ENCODE peak calls at places on chromosomes 12 and 14, in four cellular contexts. B is IMR-90, A is H9, P is H1. V is an unnamed sample.

GRCh38 chr12:68483592-68484373 is 126.9 kb upstream of the RAP1B start:
- DNase-seq in B (peak), A (no peak), P (no peak), V (no peak)

GRCh38 chr12:51048601-51049369 is 658 bp downstream of the LETMD1 start:
- DNase-seq in B (no peak), A (no peak), P (no peak), V (peak)

GRCh38 chr14:90091393-90091792 is 29.6 kb downstream of the KCNK13 start:
- DNase-seq in B (peak), A (no peak), P (no peak), V (no peak)

GRCh38 chr14:105315211-105315721 is 718 bp downstream of the PACS2 start:
- DNase-seq in B (no peak), A (peak), P (no peak), V (peak)

GRCh38 chr12:77847665-77848431 is 17.2 kb downstream of the NAV3 start:
- DNase-seq in B (peak), A (no peak), P (no peak), V (no peak)

GRCh38 chr12:50043854-50044253 is 13.5 kb upstream of the ASIC1 start:
- DNase-seq in B (no peak), A (no peak), P (no peak), V (no peak)

GRCh38 chr12:104414581-104415305 is 42.0 kb upstream of the CHST11 start:
- DNase-seq in B (no peak), A (peak), P (peak), V (peak)

GRCh38 chr14:80211143-80212024 is at the start of gene DIO2:
- DNase-seq in B (peak), A (peak), P (no peak), V (peak)

GRCh38 chr12:114405449-114406271 is at the start of gene TBX5:
- DNase-seq in B (peak), A (peak), P (no peak), V (peak)

GRCh38 chr12:27081668-27082091 is 698 bp downstream of the C12orf71 start:
- DNase-seq in B (peak), A (peak), P (peak), V (peak)

GRCh38 chr12:70543444-70543843 is 93.8 kb downstream of the PTPRB start:
- DNase-seq in B (peak), A (no peak), P (no peak), V (peak)

GRCh38 chr12:109727039-109727723 is 13.6 kb downstream of the FAM222A start:
- DNase-seq in B (no peak), A (peak), P (no peak), V (no peak)

GRCh38 chr14:53900499-53900898 is 56.1 kb downstream of the BMP4 start:
- DNase-seq in B (no peak), A (no peak), P (no peak), V (no peak)

GRCh38 chr14:104751539-104752337 is 1.2 kb upstream of the SIVA1 start:
- DNase-seq in B (no peak), A (no peak), P (no peak), V (no peak)

GRCh38 chr12:53492830-53493609 is 6.2 kb downstream of the MAP3K12 start:
- DNase-seq in B (peak), A (peak), P (peak), V (peak)

GRCh38 chr14:75049136-75049535 is 2.1 kb downstream of the MLH3 start:
- DNase-seq in B (no peak), A (no peak), P (no peak), V (no peak)

GRCh38 chr12:124543052-124543590 is 24.3 kb downstream of the NCOR2 start:
- DNase-seq in B (no peak), A (no peak), P (no peak), V (peak)

GRCh38 chr14:95361373-95362179 is 41.9 kb upstream of the CLMN start:
- DNase-seq in B (no peak), A (peak), P (peak), V (peak)

GRCh38 chr14:50001999-50002925 is 109.4 kb downstream of the ARF6 start:
- DNase-seq in B (no peak), A (no peak), P (no peak), V (no peak)

GRCh38 chr12:112716099-112717093 is 75.2 kb upstream of the RPH3A start:
- DNase-seq in B (no peak), A (peak), P (no peak), V (peak)

GRCh38 chr14:104094056-104094708 is 8.7 kb downstream of the ASPG start:
- DNase-seq in B (no peak), A (no peak), P (no peak), V (peak)

GRCh38 chr14:75884198-75884611 is 97.6 kb downstream of the TGFB3 start:
- DNase-seq in B (peak), A (no peak), P (no peak), V (peak)

GRCh38 chr12:12715459-12716150 is 1.6 kb upstream of the CDKN1B start:
- DNase-seq in B (no peak), A (no peak), P (no peak), V (no peak)

GRCh38 chr12:80838708-80839107 is 99.0 kb downstream of the LIN7A start:
- DNase-seq in B (no peak), A (no peak), P (no peak), V (peak)

GRCh38 chr12:115072712-115073111 is 388.7 kb upstream of the TBX3 start:
- DNase-seq in B (no peak), A (no peak), P (no peak), V (peak)

GRCh38 chr14:57136669-57137068 is 132.0 kb downstream of the EXOC5 start:
- DNase-seq in B (no peak), A (no peak), P (no peak), V (no peak)

GRCh38 chr14:106662947-106663346 is 1136.6 kb downstream of the TMEM121 start:
- DNase-seq in B (no peak), A (no peak), P (no peak), V (no peak)

GRCh38 chr12:44286821-44287220 is 450.9 kb downstream of the TMEM117 start:
- DNase-seq in B (no peak), A (no peak), P (no peak), V (no peak)

GRCh38 chr14:39033371-39033770 is 69.7 kb downstream of the SEC23A start:
- DNase-seq in B (peak), A (no peak), P (no peak), V (no peak)

GRCh38 chr14:103730490-103731035 is 15.0 kb downstream of the ZFYVE21 start:
- DNase-seq in B (no peak), A (no peak), P (no peak), V (no peak)

GRCh38 chr12:5309654-5310053 is 122.3 kb upstream of the NTF3 start:
- DNase-seq in B (no peak), A (no peak), P (no peak), V (no peak)

GRCh38 chr12:102062419-102062806 is 622 bp upstream of the WASHC3 start:
- DNase-seq in B (no peak), A (no peak), P (no peak), V (no peak)

GRCh38 chr12:102061556-102062418 is at the start of gene WASHC3:
- DNase-seq in B (peak), A (peak), P (peak), V (peak)

GRCh38 chr12:102064476-102064875 is 2.7 kb upstream of the WASHC3 start:
- DNase-seq in B (no peak), A (no peak), P (no peak), V (no peak)

GRCh38 chr12:102061096-102061555 is 665 bp downstream of the WASHC3 start:
- DNase-seq in B (peak), A (no peak), P (no peak), V (no peak)

GRCh38 chr12:102063066-102063465 is 1.3 kb upstream of the WASHC3 start:
- DNase-seq in B (no peak), A (no peak), P (no peak), V (peak)
- H2AK5ac ChIP-seq in B (no peak), A (no peak), P (no peak), V (no peak)

GRCh38 chr14:99688210-99688581 is 4.1 kb downstream of the CYP46A1 start:
- DNase-seq in B (no peak), A (no peak), P (no peak), V (no peak)
- H3K56ac ChIP-seq in B (no peak), A (no peak), P (no peak), V (no peak)

GRCh38 chr12:9649532-9649940 is 20.0 kb upstream of the CLEC2D start:
- DNase-seq in B (no peak), A (peak), P (no peak), V (peak)
- H2AK5ac ChIP-seq in B (no peak), A (no peak), P (no peak), V (no peak)

DNA sequence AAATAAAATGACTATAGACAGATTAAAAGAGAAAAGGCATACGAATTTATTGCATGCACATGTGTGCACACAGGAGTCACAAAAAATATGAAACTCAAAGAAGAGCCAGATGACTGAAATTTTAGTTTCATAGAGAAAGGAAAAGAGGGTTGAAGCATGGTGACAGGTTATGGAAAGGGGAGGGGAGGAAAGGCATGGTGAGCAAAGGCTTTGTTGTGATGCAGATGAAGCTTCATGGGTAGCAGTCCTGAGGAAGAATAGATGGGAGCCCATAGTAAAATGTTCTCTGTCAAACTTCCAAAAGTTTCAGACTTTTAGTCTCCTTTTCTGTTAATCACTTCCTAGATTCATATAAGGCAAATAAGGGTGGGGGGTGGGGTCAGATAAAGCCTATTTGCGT is 612.7 kb upstream of the ATP2B1 start:
- DNase-seq in B (no peak), A (no peak), P (no peak), V (no peak)
- H3K56ac ChIP-seq in B (no peak), A (no peak), P (no peak), V (no peak)

DNA sequence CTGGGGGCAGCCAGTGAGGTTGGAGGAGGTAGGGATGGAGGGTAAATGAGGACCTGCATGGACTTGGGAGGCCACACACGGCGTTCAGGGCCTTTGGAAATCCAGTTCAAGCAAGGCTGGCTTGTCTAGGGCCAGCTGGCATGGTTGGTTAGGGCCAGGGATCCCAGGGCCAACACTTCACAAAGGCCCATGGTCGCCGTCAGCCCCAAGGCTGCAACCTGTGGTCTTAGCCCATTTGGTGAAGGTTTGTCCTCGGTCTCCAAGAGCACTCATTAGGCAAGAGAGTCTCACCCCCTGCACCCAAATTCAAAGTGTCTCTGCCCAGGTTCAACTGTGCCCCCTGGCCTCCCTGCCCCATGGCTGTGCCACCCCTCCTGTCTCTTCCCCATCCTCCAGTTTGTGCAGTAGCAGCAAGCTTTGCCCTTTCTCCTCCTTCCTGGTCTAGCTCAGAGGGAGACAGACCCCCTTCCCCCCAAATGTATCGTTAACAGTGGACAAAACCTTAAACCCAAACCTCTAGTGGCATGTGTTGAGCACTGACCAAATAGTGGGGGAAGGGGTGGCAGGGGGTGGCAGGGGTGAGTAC is 94.1 kb downstream of the NINJ2 start:
- DNase-seq in B (no peak), A (no peak), P (no peak), V (no peak)
- H2AK5ac ChIP-seq in B (no peak), A (no peak), P (no peak), V (no peak)

GRCh38 chr14:81523016-81523415 is 10.6 kb downstream of the SEL1L start:
- DNase-seq in B (no peak), A (no peak), P (no peak), V (peak)
- H3K56ac ChIP-seq in B (no peak), A (no peak), P (no peak), V (peak)

V was measured in mesendoderm.